ENCODE peak calls at places on chromosomes 3 and 15, in four cellular contexts. X is adrenal gland, N is uterus, Z is tibial nerve. T is an unnamed sample.
A peak's percentile ranks its signal among the peaks of the same experiment; 100 is the strongest.

GRCh38 chr15:72242775-72243370 is 11.9 kb upstream of the PKM start:
- DNase-seq in X (no peak), N (no peak), Z (no peak), T (no peak)

GRCh38 chr15:47846911-47847310 is 129.6 kb downstream of the SEMA6D start:
- DNase-seq in N (no peak), X (no peak), Z (no peak), T (no peak)

GRCh38 chr3:43243590-43244587 is 42.5 kb upstream of the SNRK start:
- DNase-seq in Z (no peak), N (no peak), X (no peak), T (no peak)

GRCh38 chr3:77329161-77329560 is 289.3 kb downstream of the ROBO2 start:
- DNase-seq in N (no peak), X (no peak), Z (no peak), T (no peak)

GRCh38 chr3:15756505-15756904 is 41.3 kb downstream of the ANKRD28 start:
- DNase-seq in X (no peak), Z (no peak), N (no peak), T (no peak)

GRCh38 chr15:68439506-68439905 is 7.5 kb upstream of the ITGA11 start:
- DNase-seq in Z (no peak), N (peak; percentile 7), X (no peak), T (no peak)

GRCh38 chr3:188001052-188001567 is 152.8 kb upstream of the LPP start:
- DNase-seq in X (no peak), N (no peak), Z (no peak), T (no peak)

GRCh38 chr15:98442379-98442833 is 205.9 kb upstream of the IGF1R start:
- DNase-seq in N (peak; percentile 55), Z (peak; percentile 81), X (peak; percentile 49), T (no peak)

GRCh38 chr15:29670945-29671307 is 151.3 kb downstream of the TJP1 start:
- DNase-seq in N (no peak), Z (no peak), X (no peak), T (peak; percentile 90)

GRCh38 chr3:14490831-14491230 is 49.3 kb downstream of the GRIP2 start:
- DNase-seq in Z (no peak), X (no peak), N (no peak), T (no peak)

GRCh38 chr3:6657591-6657990 is 203.3 kb upstream of the GRM7 start:
- DNase-seq in Z (no peak), X (no peak), N (no peak), T (no peak)

GRCh38 chr15:89217686-89218376 is 3.5 kb downstream of the RLBP1 start:
- DNase-seq in Z (no peak), X (no peak), N (no peak), T (no peak)

GRCh38 chr15:47422901-47423300 is 294.4 kb upstream of the SEMA6D start:
- DNase-seq in N (no peak), X (no peak), Z (no peak), T (no peak)

GRCh38 chr3:190446492-190447301 is 3.0 kb downstream of the TMEM207 start:
- DNase-seq in N (no peak), Z (no peak), X (peak; percentile 53), T (no peak)
- H3K4me3 ChIP-seq in N (no peak overlapping the region), Z (no peak overlapping the region), X (no peak overlapping the region), T (no peak overlapping the region)

GRCh38 chr3:193590088-193590856 is 2.7 kb upstream of the OPA1 start:
- DNase-seq in Z (no peak), X (no peak), N (no peak), T (no peak)

GRCh38 chr3:193595939-193596487 is 3.0 kb downstream of the OPA1 start:
- DNase-seq in X (no peak), N (no peak), Z (no peak), T (no peak)

GRCh38 chr3:193593666-193594025 is 638 bp downstream of the OPA1 start:
- DNase-seq in Z (no peak), N (no peak), X (peak; percentile 27), T (no peak)

GRCh38 chr3:193594946-193595689 is 2.1 kb downstream of the OPA1 start:
- DNase-seq in N (no peak), Z (no peak), X (no peak), T (no peak)

DNA sequence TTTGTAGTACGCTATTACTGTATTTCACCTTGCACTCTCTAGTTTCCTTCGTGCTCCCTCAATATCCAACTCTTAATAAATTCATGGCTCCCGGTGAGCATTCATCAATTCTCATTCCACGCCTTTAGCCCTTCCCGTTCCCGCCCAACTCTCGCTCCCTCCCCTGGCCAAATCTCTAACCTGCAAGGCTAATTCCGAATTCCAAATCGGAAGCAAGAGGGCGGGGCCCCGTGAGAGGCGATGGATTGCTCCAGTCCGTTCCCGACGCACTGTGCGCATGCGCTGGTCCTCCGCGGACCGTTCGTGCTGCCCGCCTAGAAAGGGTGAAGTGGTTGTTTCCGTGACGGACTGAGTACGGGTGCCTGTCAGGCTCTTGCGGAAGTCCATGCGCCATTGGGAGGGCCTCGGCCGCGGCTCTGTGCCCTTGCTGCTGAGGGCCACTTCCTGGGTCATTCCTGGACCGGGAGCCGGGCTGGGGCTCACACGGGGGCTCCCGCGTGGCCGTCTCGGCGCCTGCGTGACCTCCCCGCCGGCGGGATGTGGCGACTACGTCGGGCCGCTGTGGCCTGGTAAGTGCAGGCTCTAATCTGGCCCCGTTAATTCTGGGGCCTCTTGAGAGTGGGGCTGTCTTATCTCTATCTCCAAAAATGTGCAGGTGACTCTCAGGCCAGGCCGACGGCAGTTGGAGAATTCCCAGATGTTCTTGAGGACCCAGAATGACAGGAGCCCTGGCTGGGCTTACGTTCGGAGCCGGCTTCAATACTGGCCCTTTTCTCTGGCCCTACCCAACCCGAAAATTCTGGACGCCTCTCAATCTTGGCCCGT is at the start of gene OPA1:
- DNase-seq in X (peak; percentile 99), N (peak; percentile 98), Z (peak; percentile 92), T (peak; percentile 98)
- TF ChIP-seq CTCF in X (peak; percentile 35), N (peak; percentile 48), Z (no peak), T (peak; percentile 47)

GRCh38 chr3:119322523-119323400 is 28.6 kb downstream of the ARHGAP31 start:
- DNase-seq in N (peak; percentile 73), X (peak; percentile 89), Z (peak; percentile 52), T (peak; percentile 78)
- TF ChIP-seq POLR2A in N (peak; percentile 52), X (peak; percentile 51), Z (peak; percentile 67), T (peak; percentile 53)

DNA sequence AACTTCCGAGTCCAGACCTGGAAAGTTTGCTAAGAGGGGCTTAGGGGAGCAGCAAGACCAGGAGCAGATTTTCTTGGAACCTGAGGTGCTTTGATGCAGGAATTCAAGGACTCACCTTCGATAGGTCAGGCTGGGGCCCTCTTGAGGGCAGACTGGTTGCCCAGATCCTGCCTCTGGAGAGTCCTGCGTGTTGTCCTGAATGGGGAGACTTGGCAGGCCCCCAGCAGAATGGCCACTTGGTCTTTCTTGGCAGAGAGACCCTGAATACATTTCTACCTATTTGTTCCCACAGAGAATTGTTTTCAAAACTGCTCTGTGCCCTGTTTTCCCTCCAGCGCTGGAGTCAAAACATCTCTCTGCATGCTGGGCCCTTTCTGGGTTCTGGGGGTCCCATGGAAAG is 4.2 kb downstream of the KLF13 start:
- DNase-seq in X (no peak), N (no peak), Z (no peak), T (no peak)
- H3K4me3 ChIP-seq in X (no peak overlapping the region), N (no peak overlapping the region), Z (no peak overlapping the region), T (no peak overlapping the region)

DNA sequence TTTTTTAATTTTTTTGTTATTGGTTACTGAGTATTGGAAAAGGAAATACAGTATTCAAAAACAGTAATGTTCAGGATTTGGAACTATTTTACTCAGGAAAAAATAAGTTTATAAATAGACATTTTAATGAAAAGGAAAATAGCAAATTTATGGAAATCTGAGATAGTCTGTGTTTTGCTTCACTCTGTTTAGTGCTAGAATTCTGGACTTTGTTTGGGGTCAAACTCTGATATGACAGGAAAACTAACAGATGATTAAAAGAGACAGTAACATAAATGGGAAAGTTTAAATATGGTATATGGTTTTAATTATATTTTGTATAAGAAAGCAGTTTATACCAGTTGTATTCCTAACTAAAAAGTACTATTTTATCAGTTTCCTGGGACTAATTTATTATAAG is 17.4 kb downstream of the SETD5 start:
- DNase-seq in N (no peak), X (no peak), Z (no peak), T (no peak)
- TF ChIP-seq CTCF in N (no peak), X (no peak), Z (no peak), T (no peak)

GRCh38 chr3:39148116-39149058 is 5.0 kb downstream of the CSRNP1 start:
- DNase-seq in X (peak; percentile 35), Z (no peak), N (no peak), T (no peak)
- TF ChIP-seq POLR2A in X (no peak), Z (no peak), N (no peak), T (no peak)

GRCh38 chr3:45665101-45665572 is 24.1 kb upstream of the SACM1L start:
- DNase-seq in N (no peak), Z (peak; percentile 59), X (peak; percentile 58), T (peak; percentile 81)
- H3K4me3 ChIP-seq in N (no peak overlapping the region), Z (no peak overlapping the region), X (peak overlapping the region; percentile 23), T (peak overlapping the region; percentile 12)

GRCh38 chr15:78415284-78415683 is 22.7 kb upstream of the IREB2 start:
- DNase-seq in N (no peak), Z (no peak), X (no peak), T (no peak)
- TF ChIP-seq CTCF in N (no peak), Z (no peak), X (no peak), T (peak; percentile 26)

GRCh38 chr15:69998541-69999391 is 99.0 kb downstream of the TLE3 start:
- DNase-seq in Z (no peak), N (no peak), X (no peak), T (no peak)

GRCh38 chr15:69997701-69998273 is 99.9 kb downstream of the TLE3 start:
- DNase-seq in N (no peak), Z (peak; percentile 13), X (no peak), T (no peak)

GRCh38 chr15:69994429-69995201 is 103.1 kb downstream of the TLE3 start:
- DNase-seq in Z (no peak), X (no peak), N (no peak), T (no peak)

GRCh38 chr15:69996321-69996720 is 101.4 kb downstream of the TLE3 start:
- DNase-seq in X (no peak), Z (no peak), N (no peak), T (no peak)

DNA sequence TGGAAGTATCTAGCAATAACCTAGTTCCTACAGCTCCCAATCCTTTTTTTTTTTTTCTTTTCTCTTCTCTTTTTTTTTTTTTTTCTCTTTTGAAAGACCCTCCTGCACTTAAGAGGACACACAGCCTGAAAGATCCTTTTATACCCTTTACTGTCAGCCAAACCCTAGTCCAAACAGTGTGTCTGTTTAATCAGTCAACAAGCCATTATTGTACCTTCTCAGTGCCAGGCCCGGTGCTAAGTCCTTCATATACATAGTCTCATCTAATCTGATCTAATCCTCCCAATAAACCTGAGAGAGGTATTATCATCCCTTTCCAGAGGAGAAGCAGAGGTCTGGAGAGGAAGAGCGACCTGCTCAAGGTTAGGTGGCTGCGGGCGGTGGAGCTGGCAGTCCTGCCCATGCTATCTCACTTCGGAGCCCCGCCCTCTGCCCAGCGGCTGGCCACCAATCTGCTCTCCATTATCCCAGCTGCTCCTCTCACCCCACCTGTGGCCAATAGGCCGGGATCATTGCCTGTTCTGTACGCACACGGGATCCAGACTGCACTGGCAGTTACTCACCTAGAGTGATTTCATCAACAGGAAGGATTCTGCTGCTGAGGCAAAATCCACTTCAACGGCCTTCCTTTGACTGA is 100.8 kb downstream of the TLE3 start:
- DNase-seq in Z (no peak), X (no peak), N (no peak), T (peak; percentile 78)
- TF ChIP-seq POLR2A in Z (no peak), X (no peak), N (no peak), T (no peak)